ENCODE peak calls at places on chromosomes 13 and 19, in eight cellular contexts. J is H1, U is spleen, V is HL-60, S is transverse colon, X is sigmoid colon, D is breast epithelium, O is suprapubic skin. T is an unnamed sample.

GRCh38 chr13:41356788-41357187 is 45.7 kb downstream of the NAA16 start:
- DNase-seq in D (no peak), V (no peak), J (no peak), S (no peak), O (no peak), U (no peak), X (no peak), T (no peak)

GRCh38 chr19:51259348-51260245 is 8.7 kb downstream of the SIGLECL1 start:
- DNase-seq in V (peak), O (no peak), J (peak), X (no peak), U (no peak), D (no peak), S (no peak), T (no peak)

GRCh38 chr13:91358384-91358776 is 10.9 kb downstream of the MIR17HG start:
- DNase-seq in J (no peak), X (no peak), V (no peak), U (no peak), S (no peak), O (no peak), D (no peak), T (no peak)

GRCh38 chr13:105961438-105961837 is 574.0 kb downstream of the EFNB2 start:
- DNase-seq in X (no peak), U (no peak), V (no peak), D (no peak), J (no peak), O (no peak), S (no peak), T (no peak)

GRCh38 chr13:66657165-66657895 is 572.8 kb downstream of the PCDH9 start:
- DNase-seq in X (peak), U (no peak), O (no peak), S (no peak), D (peak), J (no peak), V (no peak), T (no peak)

GRCh38 chr13:104171132-104171531 is 1104.9 kb upstream of the SLC10A2 start:
- DNase-seq in O (no peak), D (no peak), X (no peak), U (no peak), J (no peak), V (no peak), S (no peak), T (no peak)

GRCh38 chr13:67308004-67308772 is 78.1 kb upstream of the PCDH9 start:
- DNase-seq in V (no peak), U (no peak), O (no peak), J (no peak), X (no peak), D (no peak), S (no peak), T (no peak)

GRCh38 chr13:72726721-72727416 is 560 bp downstream of the MZT1 start:
- DNase-seq in V (peak), X (peak), U (peak), S (peak), J (no peak), O (peak), D (no peak), T (peak)

GRCh38 chr19:33391631-33392249 is 18.2 kb downstream of the CEBPG start:
- DNase-seq in D (peak), S (no peak), J (no peak), O (no peak), U (no peak), V (no peak), X (no peak), T (no peak)

GRCh38 chr19:35643255-35644205 is 2.0 kb downstream of the ETV2 start:
- DNase-seq in D (peak), S (peak), V (peak), J (no peak), O (no peak), U (peak), X (peak), T (peak)

GRCh38 chr19:46218160-46218559 is 11.4 kb upstream of the IGFL1 start:
- DNase-seq in O (no peak), D (no peak), U (no peak), J (peak), X (no peak), V (peak), S (no peak), T (no peak)

GRCh38 chr19:19580417-19580816 is 38.1 kb downstream of the PBX4 start:
- DNase-seq in V (no peak), X (no peak), S (no peak), J (no peak), D (no peak), U (no peak), O (no peak), T (no peak)

GRCh38 chr19:11242864-11243797 is 3.7 kb downstream of the ANGPTL8 start:
- DNase-seq in J (peak), U (peak), O (peak), V (peak), X (peak), S (peak), D (peak), T (peak)
- TF ChIP-seq POLR2AphosphoS5 in J (no peak), U (peak), O (no peak), V (no peak), X (no peak), S (no peak), D (no peak), T (no peak)

DNA sequence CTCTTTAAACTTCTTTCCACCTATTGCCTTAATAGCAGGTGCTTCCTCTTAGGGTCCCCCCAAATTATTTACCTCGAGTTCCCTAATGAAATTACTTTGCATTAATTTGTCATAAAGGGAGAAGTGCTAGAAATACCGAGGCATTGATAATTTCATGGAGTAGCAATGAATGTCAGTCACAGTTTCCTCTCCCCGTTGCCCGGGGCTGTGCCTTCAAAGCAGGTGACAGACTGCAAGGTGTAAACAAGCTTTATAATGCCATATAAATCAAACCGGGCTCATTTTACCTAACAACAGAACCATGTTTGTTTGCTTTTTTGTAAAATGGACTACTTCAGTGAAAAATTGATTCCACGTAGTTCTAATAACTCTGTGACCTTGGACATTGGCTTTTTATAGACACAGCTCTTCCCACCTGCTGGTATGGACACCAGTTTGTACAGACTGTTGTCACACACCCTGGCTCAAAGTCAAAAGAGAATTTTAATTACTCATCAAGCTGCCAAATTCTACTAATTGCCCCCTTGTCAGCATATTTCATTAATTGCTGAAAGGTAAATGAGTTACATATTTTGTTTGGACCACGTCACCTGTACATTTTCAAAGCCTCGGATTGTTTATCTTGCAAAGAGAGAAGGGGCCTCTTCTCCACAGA is 171.1 kb downstream of the STK24 start:
- DNase-seq in X (no peak), D (no peak), U (no peak), S (no peak), V (no peak), J (no peak), O (no peak), T (no peak)
- TF ChIP-seq POLR2AphosphoS5 in X (no peak), D (no peak), U (no peak), S (no peak), V (no peak), J (no peak), O (no peak), T (no peak)

GRCh38 chr19:55080915-55081772 is 5.5 kb downstream of the EPS8L1 start:
- DNase-seq in O (no peak), J (peak), D (peak), X (no peak), S (peak), V (peak), U (peak), T (peak)
- TF ChIP-seq POLR2AphosphoS5 in O (no peak), J (no peak), D (no peak), X (no peak), S (peak), V (no peak), U (peak), T (no peak)

GRCh38 chr19:1181606-1182005 is 7.5 kb upstream of the SBNO2 start:
- DNase-seq in J (no peak), S (peak), U (no peak), X (no peak), O (no peak), D (peak), V (no peak), T (no peak)
- TF ChIP-seq POLR2AphosphoS5 in J (no peak), S (no peak), U (no peak), X (no peak), O (no peak), D (peak), V (no peak), T (no peak)

GRCh38 chr19:952680-953500 is 27.1 kb downstream of the ARID3A start:
- DNase-seq in J (no peak), D (no peak), X (no peak), O (no peak), U (no peak), V (no peak), S (peak), T (no peak)

GRCh38 chr19:947707-948533 is 22.1 kb downstream of the ARID3A start:
- DNase-seq in S (peak), J (no peak), X (peak), O (no peak), U (peak), D (no peak), V (no peak), T (peak)

GRCh38 chr19:952049-952679 is 26.3 kb downstream of the ARID3A start:
- DNase-seq in O (no peak), J (no peak), S (no peak), X (no peak), D (no peak), V (no peak), U (no peak), T (no peak)

GRCh38 chr19:948842-949496 is 23.1 kb downstream of the ARID3A start:
- DNase-seq in J (no peak), S (no peak), X (no peak), O (no peak), V (no peak), U (no peak), D (no peak), T (no peak)

GRCh38 chr19:950352-951066 is 24.7 kb downstream of the ARID3A start:
- DNase-seq in O (no peak), S (no peak), D (no peak), U (no peak), X (no peak), J (no peak), V (no peak), T (no peak)
- TF ChIP-seq POLR2AphosphoS5 in O (no peak), S (no peak), D (no peak), U (no peak), X (no peak), J (no peak), V (no peak), T (no peak)